ENCODE peak calls at places on chromosomes 6 and 20, in four cellular contexts. One of them, this sample, is unnamed. For H3K4me1, the result is how much of the 10 kb centered on the place peaks cover.

GRCh38 chr6:35185302-35185681 is 28.5 kb upstream of the SCUBE3 start:
- DNase-seq in adrenal gland: peak
- DNase-seq in body of pancreas: peak
- DNase-seq in fibroblast of lung: peak
- DNase-seq in this sample: no peak

GRCh38 chr6:66421570-66421969 is 714.5 kb upstream of the EYS start:
- DNase-seq in adrenal gland: no peak
- DNase-seq in body of pancreas: no peak
- DNase-seq in fibroblast of lung: no peak
- DNase-seq in this sample: peak

GRCh38 chr6:54719633-54720032 is 126.9 kb upstream of the FAM83B start:
- DNase-seq in adrenal gland: no peak
- DNase-seq in body of pancreas: no peak
- DNase-seq in fibroblast of lung: no peak
- DNase-seq in this sample: no peak

GRCh38 chr20:22684072-22684762 is 99.8 kb upstream of the FOXA2 start:
- DNase-seq in adrenal gland: peak
- DNase-seq in body of pancreas: peak
- DNase-seq in fibroblast of lung: peak
- DNase-seq in this sample: peak

GRCh38 chr6:117389227-117390057 is 36.3 kb downstream of the ROS1 start:
- DNase-seq in adrenal gland: no peak
- DNase-seq in body of pancreas: no peak
- DNase-seq in fibroblast of lung: no peak
- DNase-seq in this sample: no peak

GRCh38 chr6:70469965-70470364 is 56.7 kb downstream of the FAM135A start:
- DNase-seq in adrenal gland: no peak
- DNase-seq in body of pancreas: no peak
- DNase-seq in fibroblast of lung: no peak
- DNase-seq in this sample: no peak

GRCh38 chr6:27206806-27207205 is 40.7 kb upstream of the PRSS16 start:
- DNase-seq in adrenal gland: no peak
- DNase-seq in body of pancreas: no peak
- DNase-seq in fibroblast of lung: no peak
- DNase-seq in this sample: no peak

GRCh38 chr20:50536333-50536732 is 26.1 kb downstream of the PTPN1 start:
- DNase-seq in adrenal gland: no peak
- DNase-seq in body of pancreas: no peak
- DNase-seq in fibroblast of lung: peak
- DNase-seq in this sample: no peak

GRCh38 chr6:6803180-6803978 is 214.9 kb downstream of the LY86 start:
- DNase-seq in adrenal gland: no peak
- DNase-seq in body of pancreas: no peak
- DNase-seq in fibroblast of lung: no peak
- DNase-seq in this sample: no peak

GRCh38 chr20:45873409-45874116 is 7.5 kb upstream of the ZSWIM1 start:
- DNase-seq in adrenal gland: no peak
- DNase-seq in body of pancreas: no peak
- DNase-seq in fibroblast of lung: no peak
- DNase-seq in this sample: no peak

GRCh38 chr20:39004508-39004907 is 42.4 kb downstream of the DHX35 start:
- DNase-seq in adrenal gland: no peak
- DNase-seq in body of pancreas: no peak
- DNase-seq in fibroblast of lung: no peak
- DNase-seq in this sample: no peak

GRCh38 chr20:38934530-38934929 is 8.3 kb downstream of the FAM83D start:
- DNase-seq in adrenal gland: no peak
- DNase-seq in body of pancreas: no peak
- DNase-seq in fibroblast of lung: no peak
- DNase-seq in this sample: no peak

GRCh38 chr20:49906615-49907154 is 8.6 kb downstream of the SPATA2 start:
- DNase-seq in adrenal gland: no peak
- DNase-seq in body of pancreas: no peak
- DNase-seq in fibroblast of lung: no peak
- DNase-seq in this sample: no peak

GRCh38 chr20:37885593-37886507 is 17.1 kb upstream of the VSTM2L start:
- DNase-seq in adrenal gland: no peak
- DNase-seq in body of pancreas: no peak
- DNase-seq in fibroblast of lung: no peak
- DNase-seq in this sample: no peak

GRCh38 chr20:60528141-60528540 is 569.9 kb downstream of the CDH26 start:
- DNase-seq in adrenal gland: no peak
- DNase-seq in body of pancreas: no peak
- DNase-seq in fibroblast of lung: no peak
- DNase-seq in this sample: no peak

GRCh38 chr6:116265081-116265829 is 11.4 kb upstream of the TSPYL4 start:
- DNase-seq in adrenal gland: no peak
- DNase-seq in body of pancreas: no peak
- DNase-seq in fibroblast of lung: no peak
- DNase-seq in this sample: peak

GRCh38 chr20:50308513-50309279 is 118.1 kb downstream of the CEBPB start:
- DNase-seq in adrenal gland: peak
- DNase-seq in body of pancreas: peak
- DNase-seq in fibroblast of lung: peak
- DNase-seq in this sample: peak

GRCh38 chr6:16344756-16345155 is 106.4 kb downstream of the GMPR start:
- DNase-seq in adrenal gland: no peak
- DNase-seq in body of pancreas: no peak
- DNase-seq in fibroblast of lung: peak
- DNase-seq in this sample: no peak

GRCh38 chr6:134706153-134706552 is 243.7 kb downstream of the ALDH8A1 start:
- DNase-seq in adrenal gland: no peak
- DNase-seq in body of pancreas: no peak
- DNase-seq in fibroblast of lung: no peak
- DNase-seq in this sample: no peak
- TF ChIP-seq CTCF in adrenal gland: no peak
- TF ChIP-seq CTCF in body of pancreas: no peak
- TF ChIP-seq CTCF in fibroblast of lung: no peak
- TF ChIP-seq CTCF in this sample: no peak

GRCh38 chr6:137236581-137237355 is 17.6 kb upstream of the IFNGR1 start:
- DNase-seq in adrenal gland: no peak
- DNase-seq in body of pancreas: no peak
- DNase-seq in fibroblast of lung: peak
- DNase-seq in this sample: no peak

GRCh38 chr6:137240168-137240567 is 21.0 kb upstream of the IFNGR1 start:
- DNase-seq in adrenal gland: peak
- DNase-seq in body of pancreas: peak
- DNase-seq in fibroblast of lung: peak
- DNase-seq in this sample: no peak

GRCh38 chr6:137246164-137246563 is 27.0 kb upstream of the IFNGR1 start:
- DNase-seq in adrenal gland: no peak
- DNase-seq in body of pancreas: no peak
- DNase-seq in fibroblast of lung: no peak
- DNase-seq in this sample: no peak

GRCh38 chr6:137237413-137238170 is 18.4 kb upstream of the IFNGR1 start:
- DNase-seq in adrenal gland: no peak
- DNase-seq in body of pancreas: no peak
- DNase-seq in fibroblast of lung: peak
- DNase-seq in this sample: no peak

GRCh38 chr6:137241481-137242011 is 22.4 kb upstream of the IFNGR1 start:
- DNase-seq in adrenal gland: peak
- DNase-seq in body of pancreas: no peak
- DNase-seq in fibroblast of lung: peak
- DNase-seq in this sample: no peak
- H3K4me1 ChIP-seq in adrenal gland: under half
- H3K4me1 ChIP-seq in body of pancreas: under half
- H3K4me1 ChIP-seq in fibroblast of lung: under half
- H3K4me1 ChIP-seq in this sample: under half

GRCh38 chr20:62302341-62303048 is at the start of gene ADRM1:
- DNase-seq in adrenal gland: peak
- DNase-seq in body of pancreas: peak
- DNase-seq in fibroblast of lung: peak
- DNase-seq in this sample: peak
- TF ChIP-seq CTCF in adrenal gland: peak
- TF ChIP-seq CTCF in body of pancreas: peak
- TF ChIP-seq CTCF in fibroblast of lung: peak
- TF ChIP-seq CTCF in this sample: peak

GRCh38 chr20:62927128-62927705 is 912 bp upstream of the DIDO1 start:
- DNase-seq in adrenal gland: no peak
- DNase-seq in body of pancreas: no peak
- DNase-seq in fibroblast of lung: no peak
- DNase-seq in this sample: no peak
- H3K4me1 ChIP-seq in adrenal gland: half or more
- H3K4me1 ChIP-seq in body of pancreas: half or more
- H3K4me1 ChIP-seq in fibroblast of lung: under half
- H3K4me1 ChIP-seq in this sample: under half

DNA sequence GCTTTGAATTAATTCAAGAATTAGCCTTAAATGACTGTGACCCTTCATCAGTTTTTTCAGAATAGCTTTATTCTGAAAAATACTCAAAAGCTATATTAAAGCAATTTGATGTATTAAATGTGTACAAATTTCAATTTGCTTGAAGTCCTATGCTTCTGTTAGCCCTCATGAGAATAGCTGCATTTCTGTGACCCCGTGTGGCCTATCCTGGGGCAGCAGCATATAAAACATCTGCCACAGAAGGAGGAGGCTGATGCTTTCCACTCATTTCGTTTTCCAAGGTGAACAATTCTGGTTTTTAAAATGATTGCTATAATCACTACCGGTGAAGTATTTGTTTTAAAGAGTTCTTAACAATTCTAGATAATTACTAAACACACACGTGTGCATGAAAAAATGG is 360.3 kb downstream of the BTBD9 start:
- DNase-seq in adrenal gland: no peak
- DNase-seq in body of pancreas: no peak
- DNase-seq in fibroblast of lung: no peak
- DNase-seq in this sample: no peak
- TF ChIP-seq CTCF in adrenal gland: no peak
- TF ChIP-seq CTCF in body of pancreas: no peak
- TF ChIP-seq CTCF in fibroblast of lung: no peak
- TF ChIP-seq CTCF in this sample: peak

DNA sequence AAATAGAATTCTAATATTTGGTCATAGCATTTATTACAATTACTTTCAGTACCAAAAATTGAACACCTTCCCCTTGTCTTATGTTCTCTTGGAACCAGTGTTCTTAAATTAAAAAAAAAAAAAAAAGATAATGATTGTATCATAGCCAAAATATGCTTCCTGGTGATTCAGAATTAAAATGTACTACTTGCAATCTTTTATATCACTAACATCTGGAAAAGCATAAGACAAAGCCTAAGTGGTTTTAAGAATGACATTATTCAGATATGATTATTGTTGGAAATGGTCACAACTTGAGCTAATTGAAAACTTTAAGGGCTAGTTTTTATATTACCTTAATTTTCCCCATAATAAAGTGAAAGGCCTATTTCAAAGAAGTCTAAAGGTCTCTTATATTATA is 493.3 kb upstream of the MARCKS start:
- DNase-seq in adrenal gland: no peak
- DNase-seq in body of pancreas: no peak
- DNase-seq in fibroblast of lung: peak
- DNase-seq in this sample: no peak
- H3K4me1 ChIP-seq in adrenal gland: under half
- H3K4me1 ChIP-seq in body of pancreas: under half
- H3K4me1 ChIP-seq in fibroblast of lung: under half
- H3K4me1 ChIP-seq in this sample: under half

This sample was measured in BE2C.